ENCODE peak calls at places on chromosome 9, in four cellular contexts. L, Z, E and G are unnamed samples.

GRCh38 chr9:22405869-22406659 is 40.6 kb upstream of the DMRTA1 start:
- DNase-seq in L (no peak), Z (no peak), E (no peak), G (no peak)

GRCh38 chr9:27468450-27469110 is 55.5 kb upstream of the IFNK start:
- DNase-seq in L (no peak), Z (no peak), E (no peak), G (no peak)

GRCh38 chr9:137798142-137798541 is 79.4 kb upstream of the CACNA1B start:
- DNase-seq in L (no peak), E (no peak), Z (no peak), G (no peak)

GRCh38 chr9:127185931-127186781 is 63.7 kb upstream of the ANGPTL2 start:
- DNase-seq in L (peak), Z (no peak), E (no peak), G (no peak)

GRCh38 chr9:87338075-87338989 is 159.3 kb upstream of the DAPK1 start:
- DNase-seq in Z (no peak), E (no peak), L (no peak), G (no peak)

GRCh38 chr9:124011460-124012301 is at the start of gene LHX2:
- DNase-seq in Z (peak), E (peak), L (peak), G (no peak)

GRCh38 chr9:116276651-116277121 is 123.1 kb downstream of the PAPPA start:
- DNase-seq in E (no peak), L (no peak), Z (no peak), G (no peak)

GRCh38 chr9:133238272-133238850 is 29.3 kb upstream of the OBP2B start:
- DNase-seq in Z (peak), L (peak), E (peak), G (no peak)

GRCh38 chr9:110427497-110428104 is 89.9 kb upstream of the TXNDC8 start:
- DNase-seq in Z (peak), L (peak), E (peak), G (no peak)

GRCh38 chr9:130239741-130240241 is 25.8 kb upstream of the HMCN2 start:
- DNase-seq in Z (peak), E (no peak), L (peak), G (peak)

GRCh38 chr9:137300607-137301085 is 1.4 kb downstream of the NRARP start:
- DNase-seq in E (no peak), Z (no peak), L (no peak), G (no peak)

GRCh38 chr9:114448706-114449105 is 56.6 kb downstream of the WHRN start:
- DNase-seq in Z (peak), L (peak), E (no peak), G (no peak)

GRCh38 chr9:124045830-124046177 is 34.2 kb downstream of the LHX2 start:
- DNase-seq in Z (no peak), L (no peak), E (no peak), G (no peak)

GRCh38 chr9:14111670-14112069 is 202.3 kb downstream of the NFIB start:
- DNase-seq in E (no peak), Z (no peak), L (peak), G (no peak)

GRCh38 chr9:113600871-113601545 is 137.5 kb downstream of the RGS3 start:
- DNase-seq in L (no peak), Z (no peak), E (no peak), G (no peak)

GRCh38 chr9:106761493-106761892 is 101.5 kb upstream of the ZNF462 start:
- DNase-seq in Z (no peak), E (no peak), L (no peak), G (no peak)

GRCh38 chr9:3648722-3649121 is 122.9 kb upstream of the RFX3 start:
- DNase-seq in E (no peak), Z (no peak), L (no peak), G (no peak)

GRCh38 chr9:77599492-77599891 is 48.6 kb downstream of the GNA14 start:
- DNase-seq in L (no peak), E (no peak), Z (no peak), G (no peak)

GRCh38 chr9:137294091-137294683 is 7.9 kb downstream of the NRARP start:
- DNase-seq in Z (no peak), E (peak), L (peak), G (no peak)

GRCh38 chr9:21565137-21565536 is 83.0 kb upstream of the IFNE start:
- DNase-seq in E (peak), Z (no peak), L (no peak), G (no peak)

GRCh38 chr9:135255843-135256567 is 168.5 kb downstream of the OLFM1 start:
- DNase-seq in E (no peak), L (no peak), Z (no peak), G (no peak)

GRCh38 chr9:92807757-92808725 is 43.4 kb upstream of the BICD2 start:
- DNase-seq in Z (peak), E (no peak), L (peak), G (peak)

GRCh38 chr9:73011956-73012355 is 59.1 kb upstream of the ALDH1A1 start:
- DNase-seq in E (no peak), Z (no peak), L (peak), G (no peak)

GRCh38 chr9:99825158-99826046 is 3.7 kb downstream of the NR4A3 start:
- DNase-seq in E (no peak), Z (no peak), L (no peak), G (no peak)

GRCh38 chr9:32551491-32552049 is 557 bp upstream of the SMIM27 start:
- DNase-seq in Z (peak), L (peak), E (peak), G (peak)

GRCh38 chr9:127293314-127293713 is 28.7 kb downstream of the GARNL3 start:
- DNase-seq in E (no peak), Z (no peak), L (peak), G (no peak)

GRCh38 chr9:15417626-15418025 is 5.0 kb upstream of the SNAPC3 start:
- DNase-seq in E (no peak), Z (no peak), L (no peak), G (no peak)

GRCh38 chr9:14522627-14523379 is 170.4 kb downstream of the ZDHHC21 start:
- DNase-seq in L (no peak), E (no peak), Z (no peak), G (no peak)

GRCh38 chr9:6632516-6633328 is 12.8 kb downstream of the GLDC start:
- DNase-seq in E (no peak), L (no peak), Z (no peak), G (no peak)

GRCh38 chr9:93577940-93578682 is 1.7 kb downstream of the PHF2 start:
- DNase-seq in L (peak), E (no peak), Z (no peak), G (no peak)

GRCh38 chr9:100443781-100444768 is 17.1 kb downstream of the MSANTD3 start:
- DNase-seq in Z (no peak), L (peak), E (no peak), G (no peak)

GRCh38 chr9:106962105-106962504 is 99.1 kb downstream of the ZNF462 start:
- DNase-seq in Z (no peak), E (no peak), L (no peak), G (no peak)